ENCODE peak calls at places on chromosomes 13 and 19, in five cellular contexts. W is GM10248, A is tibial nerve, N is fibroblast of mammary gland, Y is Peyer's patch. V is an unnamed sample.

GRCh38 chr19:39919976-39920375 is 14.5 kb downstream of the FCGBP start:
- DNase-seq in N (no peak), A (no peak), Y (no peak), W (no peak), V (no peak)

GRCh38 chr13:99220199-99220931 is 19.7 kb downstream of the UBAC2 start:
- DNase-seq in A (no peak), W (no peak), Y (peak), N (no peak), V (no peak)

GRCh38 chr13:49776871-49777270 is 15.6 kb downstream of the KPNA3 start:
- DNase-seq in N (no peak), Y (no peak), W (no peak), A (no peak), V (no peak)

GRCh38 chr13:95296326-95296939 is 4.8 kb downstream of the ABCC4 start:
- DNase-seq in N (no peak), Y (peak), W (peak), A (no peak), V (no peak)

GRCh38 chr13:40271511-40271910 is 394.9 kb downstream of the FOXO1 start:
- DNase-seq in N (no peak), Y (peak), A (peak), W (no peak), V (no peak)

GRCh38 chr13:97574926-97575325 is 141.0 kb downstream of the RAP2A start:
- DNase-seq in N (peak), A (no peak), W (peak), Y (no peak), V (no peak)

GRCh38 chr19:40588926-40589569 is 12.1 kb upstream of the LTBP4 start:
- DNase-seq in A (no peak), N (no peak), W (no peak), Y (no peak), V (no peak)

GRCh38 chr13:87403748-87404432 is 267.3 kb upstream of the SLITRK5 start:
- DNase-seq in N (no peak), W (no peak), A (no peak), Y (no peak), V (no peak)

GRCh38 chr13:44819245-44819644 is 170.0 kb downstream of the NUFIP1 start:
- DNase-seq in N (peak), A (no peak), W (no peak), Y (no peak), V (no peak)

GRCh38 chr13:114124921-114125320 is 7.5 kb downstream of the RASA3 start:
- DNase-seq in Y (peak), N (peak), A (no peak), W (peak), V (peak)

GRCh38 chr13:95485045-95485517 is 67.4 kb upstream of the CLDN10 start:
- DNase-seq in A (no peak), N (peak), W (no peak), Y (no peak), V (no peak)

GRCh38 chr13:36131215-36131930 is at the start of gene DCLK1:
- DNase-seq in A (peak), N (peak), W (no peak), Y (no peak), V (no peak)

GRCh38 chr13:31859546-31859945 is 120.2 kb downstream of the RXFP2 start:
- DNase-seq in A (no peak), N (peak), W (no peak), Y (no peak), V (no peak)

GRCh38 chr19:1089891-1090290 is 5.3 kb downstream of the POLR2E start:
- DNase-seq in N (no peak), W (no peak), A (no peak), Y (no peak), V (no peak)
- TF ChIP-seq CTCF in N (no peak), W (no peak), A (no peak), Y (no peak), V (no peak)

GRCh38 chr19:2259331-2259730 is 3.1 kb upstream of the JSRP1 start:
- DNase-seq in W (no peak), Y (no peak), A (no peak), N (peak), V (no peak)
- TF ChIP-seq CTCF in W (no peak), Y (no peak), A (no peak), N (no peak), V (no peak)

GRCh38 chr19:2207991-2208860 is 27.9 kb downstream of the PLEKHJ1 start:
- DNase-seq in W (peak), N (peak), Y (peak), A (peak), V (no peak)
- TF ChIP-seq CTCF in W (peak), N (no peak), Y (no peak), A (no peak), V (no peak)

GRCh38 chr19:13029301-13029880 is 34.1 kb downstream of the NFIX start:
- DNase-seq in Y (no peak), W (no peak), A (no peak), N (no peak), V (no peak)

GRCh38 chr19:13028027-13028426 is 32.8 kb downstream of the NFIX start:
- DNase-seq in W (no peak), Y (no peak), A (no peak), N (no peak), V (no peak)

GRCh38 chr19:13027557-13027956 is 32.3 kb downstream of the NFIX start:
- DNase-seq in W (no peak), A (no peak), Y (no peak), N (no peak), V (no peak)

GRCh38 chr19:13031917-13032623 is 36.8 kb downstream of the NFIX start:
- DNase-seq in Y (no peak), A (peak), W (no peak), N (peak), V (no peak)

DNA sequence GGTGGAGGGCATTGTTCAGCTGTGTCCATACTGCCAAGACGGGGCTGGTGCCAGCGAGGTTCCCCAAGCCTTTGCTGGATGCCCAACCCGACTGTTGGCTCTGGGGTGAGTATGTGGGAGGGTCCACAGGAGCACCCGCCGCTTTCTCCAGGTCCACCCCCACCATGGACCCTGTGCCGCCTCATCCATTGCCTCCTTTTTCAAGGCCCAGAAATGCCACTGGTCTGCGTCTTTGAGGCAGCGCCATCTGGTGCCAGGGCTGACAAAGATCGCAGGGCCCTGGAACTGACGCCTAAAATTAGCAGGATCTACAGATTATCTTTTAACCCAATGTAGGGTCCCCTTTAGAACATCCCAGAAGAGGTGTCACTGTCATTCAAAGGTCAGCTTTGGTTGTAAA is 34.6 kb downstream of the NFIX start:
- DNase-seq in N (no peak), Y (no peak), A (no peak), W (no peak), V (no peak)
- TF ChIP-seq CTCF in N (peak), Y (peak), A (no peak), W (peak), V (no peak)

GRCh38 chr19:38361633-38362075 is 12.7 kb upstream of the PSMD8 start:
- DNase-seq in A (peak), N (peak), Y (peak), W (peak), V (peak)
- TF ChIP-seq CTCF in A (peak), N (no peak), Y (peak), W (no peak), V (no peak)

DNA sequence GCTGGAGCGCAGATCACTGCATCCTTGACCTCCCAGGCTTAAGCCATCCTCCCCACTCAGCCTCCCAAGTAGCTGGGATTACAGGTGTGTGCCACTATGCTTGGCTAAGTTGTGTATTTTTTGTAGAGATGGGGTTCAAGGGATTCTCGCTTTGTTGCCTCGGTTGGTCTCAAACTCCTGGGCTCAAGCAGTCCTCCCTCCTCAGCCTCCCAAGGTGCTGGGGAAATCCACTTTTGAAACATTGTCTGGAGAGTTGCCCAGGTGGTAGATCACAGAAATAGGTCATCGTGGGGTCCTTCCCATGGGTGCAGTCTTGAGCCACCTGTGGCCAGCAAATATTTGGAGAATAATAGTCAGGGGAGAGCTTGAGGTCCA is 5.2 kb downstream of the LDLR start:
- DNase-seq in A (no peak), Y (no peak), W (no peak), N (no peak), V (no peak)
- TF ChIP-seq CTCF in A (no peak), Y (no peak), W (no peak), N (no peak), V (no peak)

V was measured in CD4-positive, alpha-beta T cell.